ENCODE peak calls at places on chromosomes 13 and 19, in seven cellular contexts. Z is heart left ventricle, D is NB4, T is right lobe of liver, A is breast epithelium, N is HCT116, X is stomach. V is an unnamed sample.

GRCh38 chr13:42996584-42996983 is 4.5 kb upstream of the EPSTI1 start:
- DNase-seq in Z (no peak), D (peak), T (no peak), A (no peak), N (peak), X (no peak), V (no peak)

GRCh38 chr19:43847246-43847645 is 20.1 kb downstream of the ZNF283 start:
- DNase-seq in Z (no peak), D (no peak), T (no peak), A (no peak), N (no peak), X (no peak), V (no peak)

GRCh38 chr13:94480672-94481145 is 1.2 kb upstream of the DCT start:
- DNase-seq in Z (peak), D (peak), T (no peak), A (no peak), N (no peak), X (no peak), V (no peak)

GRCh38 chr13:25981060-25981459 is 70.8 kb downstream of the SHISA2 start:
- DNase-seq in Z (no peak), D (no peak), T (no peak), A (no peak), N (no peak), X (no peak), V (no peak)

GRCh38 chr19:55085923-55086715 is 10.4 kb downstream of the EPS8L1 start:
- DNase-seq in Z (no peak), D (no peak), T (no peak), A (no peak), N (no peak), X (no peak), V (no peak)

GRCh38 chr13:79226938-79227337 is 179.1 kb downstream of the RBM26 start:
- DNase-seq in Z (no peak), D (no peak), T (no peak), A (no peak), N (no peak), X (no peak), V (no peak)

GRCh38 chr19:40217921-40218890 is at the start of gene TTC9B:
- DNase-seq in Z (no peak), D (no peak), T (no peak), A (no peak), N (no peak), X (no peak), V (no peak)

GRCh38 chr13:113932060-113932459 is 41.8 kb downstream of the C13orf46 start:
- DNase-seq in Z (no peak), D (no peak), T (no peak), A (peak), N (no peak), X (peak), V (no peak)

GRCh38 chr19:54128441-54128725 is 9.2 kb upstream of the CNOT3 start:
- DNase-seq in Z (no peak), D (no peak), T (no peak), A (no peak), N (no peak), X (no peak), V (no peak)

GRCh38 chr19:55156202-55157063 is 1.1 kb downstream of the TNNI3 start:
- DNase-seq in Z (peak), D (no peak), T (no peak), A (no peak), N (peak), X (peak), V (no peak)

GRCh38 chr19:3509566-3509989 is 3.5 kb downstream of the FZR1 start:
- DNase-seq in Z (no peak), D (no peak), T (no peak), A (no peak), N (no peak), X (no peak), V (peak)

GRCh38 chr19:8664671-8665057 is 33.9 kb downstream of the ACTL9 start:
- DNase-seq in Z (no peak), D (no peak), T (no peak), A (no peak), N (no peak), X (no peak), V (no peak)

GRCh38 chr19:7870571-7871279 is 3.5 kb downstream of the PRR36 start:
- DNase-seq in Z (no peak), D (peak), T (peak), A (no peak), N (peak), X (peak), V (peak)

GRCh38 chr19:19404879-19405860 is at the start of gene GATAD2A:
- DNase-seq in Z (peak), D (peak), T (peak), A (peak), N (peak), X (peak), V (peak)
- TF ChIP-seq POLR2A in Z (no peak), D (peak), T (peak), A (no peak), N (no peak), X (no peak), V (peak)

DNA sequence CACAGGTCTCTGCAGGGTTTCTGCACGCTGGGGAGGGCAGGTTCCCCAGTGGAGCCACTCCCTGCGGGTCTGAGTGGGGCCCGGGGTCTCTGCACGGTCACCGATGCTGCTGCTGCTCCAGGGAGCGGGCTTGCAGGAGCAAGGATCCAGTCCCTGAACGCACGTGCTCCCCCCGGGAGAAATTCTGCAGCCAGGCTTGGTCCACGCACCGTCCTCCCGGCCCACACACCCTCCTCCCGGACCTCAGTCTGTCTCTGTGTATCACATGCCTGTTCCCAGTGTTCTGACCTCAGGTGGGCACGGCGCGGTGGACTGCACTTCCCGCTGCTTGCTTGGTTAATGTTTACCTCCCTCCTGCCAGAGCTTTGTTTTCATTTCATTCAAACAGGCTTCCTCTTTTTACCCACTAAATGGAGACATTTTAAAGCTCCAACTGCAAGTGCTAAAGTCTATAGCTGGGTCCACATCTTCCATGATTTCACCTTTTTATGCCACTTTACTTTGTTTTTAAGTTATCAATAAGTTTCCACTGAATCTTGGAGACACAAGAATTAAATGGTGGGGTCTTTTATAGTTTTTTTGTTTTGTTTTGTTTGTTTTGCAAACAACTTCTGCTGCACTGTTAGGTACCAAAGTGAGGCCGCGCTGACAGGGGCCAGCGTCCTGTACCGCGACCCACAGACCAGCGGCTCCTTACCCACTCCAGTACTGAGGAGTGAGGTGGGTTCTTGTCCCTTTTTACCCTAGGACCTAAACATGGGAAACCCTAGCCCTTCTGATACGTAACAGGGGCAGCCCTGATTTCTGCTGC is 76.0 kb upstream of the MCF2L start:
- DNase-seq in Z (no peak), D (peak), T (peak), A (no peak), N (no peak), X (peak), V (no peak)
- TF ChIP-seq POLR2A in Z (no peak), D (no peak), T (no peak), A (no peak), N (no peak), X (no peak), V (no peak)

GRCh38 chr19:45862271-45862563 is 730 bp downstream of the SYMPK start:
- DNase-seq in Z (no peak), D (no peak), T (no peak), A (no peak), N (no peak), X (no peak), V (no peak)

GRCh38 chr19:45863335-45863839 is 440 bp upstream of the SYMPK start:
- DNase-seq in Z (no peak), D (no peak), T (no peak), A (no peak), N (no peak), X (no peak), V (no peak)

GRCh38 chr19:45863840-45864628 is at the start of gene FOXA3:
- DNase-seq in Z (no peak), D (peak), T (peak), A (no peak), N (no peak), X (peak), V (peak)

GRCh38 chr19:45864629-45865082 is 530 bp downstream of the FOXA3 start:
- DNase-seq in Z (no peak), D (peak), T (no peak), A (no peak), N (no peak), X (no peak), V (no peak)

DNA sequence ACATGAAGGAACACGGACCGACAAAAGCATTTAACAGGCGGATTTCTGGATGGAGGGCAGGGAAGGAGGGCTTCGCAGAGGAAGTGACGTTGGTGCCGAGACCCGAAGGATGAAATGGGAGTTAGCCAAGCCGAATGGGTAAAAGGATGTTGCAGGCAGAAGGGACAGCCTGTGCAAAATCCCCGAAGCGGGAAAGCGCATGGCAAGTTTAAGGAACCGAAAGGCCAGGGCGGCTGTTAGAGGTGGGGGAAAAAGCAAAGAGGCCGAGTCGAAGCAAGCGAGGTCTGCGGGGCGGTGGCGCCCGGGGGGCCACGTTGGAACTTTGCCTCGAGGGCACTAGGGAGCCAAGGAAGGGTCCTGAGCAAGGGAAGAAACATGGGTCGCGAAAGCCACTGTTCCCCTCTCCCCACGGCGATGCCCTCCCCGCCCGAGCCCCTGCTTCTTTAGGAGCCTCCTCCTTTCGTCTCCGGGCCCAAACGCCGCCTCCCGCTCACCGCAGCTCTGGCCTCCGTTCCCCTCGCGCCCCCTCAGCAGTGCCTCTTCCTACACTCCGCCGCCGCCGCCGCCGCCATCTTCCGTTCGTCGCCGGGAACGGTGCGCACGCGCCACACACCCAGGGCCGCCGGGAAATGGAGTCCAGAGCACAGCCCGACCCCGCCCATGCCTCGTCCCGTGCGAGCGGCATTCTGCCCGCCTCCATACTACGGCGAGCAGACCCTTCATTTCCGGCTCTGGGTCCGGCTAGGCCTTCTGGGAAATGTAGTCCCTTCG is at the start of gene SYMPK:
- DNase-seq in Z (peak), D (peak), T (peak), A (peak), N (peak), X (peak), V (peak)
- TF ChIP-seq POLR2A in Z (no peak), D (peak), T (peak), A (peak), N (peak), X (no peak), V (peak)

GRCh38 chr19:35168261-35168660 is 13.7 kb downstream of the FXYD5 start:
- DNase-seq in Z (no peak), D (no peak), T (no peak), A (no peak), N (no peak), X (no peak), V (no peak)
- TF ChIP-seq POLR2A in Z (no peak), D (no peak), T (no peak), A (no peak), N (no peak), X (no peak), V (no peak)

GRCh38 chr19:16098821-16099220 is 12.9 kb upstream of the RAB8A start:
- DNase-seq in Z (no peak), D (no peak), T (no peak), A (no peak), N (no peak), X (no peak), V (no peak)
- TF ChIP-seq POLR2A in Z (no peak), D (no peak), T (no peak), A (no peak), N (no peak), X (no peak), V (no peak)

GRCh38 chr19:57803594-57804325 is 11.0 kb downstream of the ZNF552 start:
- DNase-seq in Z (no peak), D (no peak), T (no peak), A (no peak), N (peak), X (peak), V (peak)
- TF ChIP-seq POLR2A in Z (no peak), D (no peak), T (no peak), A (no peak), N (no peak), X (no peak), V (peak)

GRCh38 chr13:33018886-33019285 is 2.7 kb downstream of the KL start:
- DNase-seq in Z (no peak), D (no peak), T (no peak), A (no peak), N (no peak), X (no peak), V (no peak)

GRCh38 chr13:33015275-33015674 is 948 bp upstream of the KL start:
- DNase-seq in Z (peak), D (no peak), T (no peak), A (no peak), N (no peak), X (no peak), V (no peak)

GRCh38 chr13:33016414-33017409 is at the start of gene KL:
- DNase-seq in Z (peak), D (peak), T (peak), A (no peak), N (no peak), X (peak), V (no peak)

GRCh38 chr13:33015791-33016323 is 366 bp upstream of the KL start:
- DNase-seq in Z (peak), D (no peak), T (peak), A (peak), N (no peak), X (peak), V (no peak)

DNA sequence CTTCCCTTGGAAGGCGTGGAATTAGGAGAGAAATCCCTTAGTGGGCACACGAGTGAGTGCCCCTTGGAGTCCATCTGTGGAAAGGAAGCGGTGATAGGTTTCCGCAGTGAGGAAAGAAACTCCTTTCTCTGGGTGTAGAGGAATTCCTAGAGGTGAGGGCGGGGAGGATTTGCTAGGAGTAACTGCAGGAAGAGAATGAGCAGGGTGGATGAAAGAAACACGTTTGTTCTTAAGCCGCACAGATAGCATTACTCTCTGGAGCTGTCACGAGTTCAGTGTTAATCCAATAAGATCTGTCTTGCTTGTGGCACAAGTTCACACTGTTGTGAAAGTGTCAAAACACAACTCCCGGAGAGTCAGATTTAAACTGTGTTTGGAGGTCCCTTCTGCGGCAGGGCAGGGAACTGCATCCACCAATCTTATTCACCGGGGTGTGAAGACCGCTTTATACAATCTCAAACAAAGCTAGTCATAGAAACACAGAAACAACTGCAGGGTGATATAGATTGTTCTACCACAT is 1.2 kb downstream of the KL start:
- DNase-seq in Z (peak), D (peak), T (peak), A (no peak), N (no peak), X (peak), V (no peak)
- TF ChIP-seq POLR2A in Z (no peak), D (no peak), T (no peak), A (no peak), N (no peak), X (no peak), V (no peak)

V was measured in H54.